ENCODE peak calls at places on chromosomes 13 and 19, in six cellular contexts. V is WTC11, I is left ventricle myocardium inferior, T is cardiac fibroblast, F is psoas muscle, L is stomach. A is an unnamed sample.

GRCh38 chr19:42076375-42076944 is 494 bp downstream of the ZNF574 start:
- DNase-seq in V (peak), I (no peak), T (no peak), F (peak), L (no peak), A (no peak)

GRCh38 chr19:16614941-16615340 is 13.1 kb downstream of the MED26 start:
- DNase-seq in V (no peak), I (no peak), T (no peak), F (no peak), L (no peak), A (peak)

GRCh38 chr13:85431720-85432119 is 367.5 kb downstream of the SLITRK6 start:
- DNase-seq in V (no peak), I (no peak), T (no peak), F (peak), L (no peak), A (no peak)

GRCh38 chr13:40549500-40550094 is 116.8 kb downstream of the FOXO1 start:
- DNase-seq in V (no peak), I (no peak), T (peak), F (peak), L (no peak), A (no peak)

GRCh38 chr13:66951426-66951825 is 278.7 kb downstream of the PCDH9 start:
- DNase-seq in V (no peak), I (no peak), T (no peak), F (no peak), L (no peak), A (no peak)

GRCh38 chr13:73776137-73776785 is 357.9 kb downstream of the KLF12 start:
- DNase-seq in V (no peak), I (no peak), T (no peak), F (no peak), L (no peak), A (no peak)

GRCh38 chr19:48169585-48169973 is 565 bp downstream of the LIG1 start:
- DNase-seq in V (peak), I (peak), T (peak), F (peak), L (peak), A (peak)

GRCh38 chr13:39784347-39784746 is 128.9 kb downstream of the COG6 start:
- DNase-seq in V (no peak), I (no peak), T (peak), F (no peak), L (no peak), A (no peak)

GRCh38 chr13:90352763-90353162 is 994.7 kb upstream of the MIR17HG start:
- DNase-seq in V (no peak), I (no peak), T (no peak), F (no peak), L (no peak), A (no peak)
- TF ChIP-seq CTCF in V (no peak), I (no peak), T (no peak), F (no peak), L (no peak), A (no peak)

DNA sequence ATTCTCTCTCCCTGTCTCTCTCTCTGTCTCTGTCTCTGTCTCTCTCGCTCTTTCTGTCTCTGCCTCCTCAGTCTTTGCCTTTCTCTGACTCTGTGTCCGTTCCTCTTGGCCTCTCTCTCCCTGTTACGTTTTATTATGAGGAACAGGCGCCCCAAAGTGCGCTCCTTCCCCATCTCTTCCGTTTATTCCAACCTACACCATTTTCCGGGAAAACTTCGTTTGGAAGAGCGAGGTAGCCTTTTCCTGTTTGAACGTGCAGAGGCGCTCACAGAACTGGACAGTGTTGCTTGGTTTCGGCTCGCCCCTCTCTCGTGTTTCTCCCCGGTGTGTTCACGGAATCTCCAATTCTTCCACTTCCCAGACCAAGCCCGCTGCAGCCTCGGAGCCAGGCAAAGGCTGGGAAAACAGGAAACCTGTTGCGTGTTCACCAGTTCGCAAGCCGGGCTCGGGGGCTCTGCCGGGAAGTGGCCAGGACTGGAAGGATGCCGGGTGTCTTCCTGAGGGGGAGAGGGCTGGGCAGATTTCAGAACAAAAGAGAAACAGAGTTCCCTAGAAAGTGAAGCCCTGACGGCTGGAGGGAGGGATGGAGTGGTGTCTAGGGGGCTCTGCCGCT is 605 bp downstream of the TMEM255B start:
- DNase-seq in V (no peak), I (no peak), T (peak), F (no peak), L (peak), A (peak)
- TF ChIP-seq CTCF in V (no peak), I (no peak), T (no peak), F (no peak), L (no peak), A (no peak)

GRCh38 chr13:100694722-100695644 is 20.4 kb upstream of the TMTC4 start:
- DNase-seq in V (peak), I (no peak), T (peak), F (no peak), L (peak), A (peak)
- TF ChIP-seq CTCF in V (peak), I (peak), T (peak), F (peak), L (no peak), A (no peak)

DNA sequence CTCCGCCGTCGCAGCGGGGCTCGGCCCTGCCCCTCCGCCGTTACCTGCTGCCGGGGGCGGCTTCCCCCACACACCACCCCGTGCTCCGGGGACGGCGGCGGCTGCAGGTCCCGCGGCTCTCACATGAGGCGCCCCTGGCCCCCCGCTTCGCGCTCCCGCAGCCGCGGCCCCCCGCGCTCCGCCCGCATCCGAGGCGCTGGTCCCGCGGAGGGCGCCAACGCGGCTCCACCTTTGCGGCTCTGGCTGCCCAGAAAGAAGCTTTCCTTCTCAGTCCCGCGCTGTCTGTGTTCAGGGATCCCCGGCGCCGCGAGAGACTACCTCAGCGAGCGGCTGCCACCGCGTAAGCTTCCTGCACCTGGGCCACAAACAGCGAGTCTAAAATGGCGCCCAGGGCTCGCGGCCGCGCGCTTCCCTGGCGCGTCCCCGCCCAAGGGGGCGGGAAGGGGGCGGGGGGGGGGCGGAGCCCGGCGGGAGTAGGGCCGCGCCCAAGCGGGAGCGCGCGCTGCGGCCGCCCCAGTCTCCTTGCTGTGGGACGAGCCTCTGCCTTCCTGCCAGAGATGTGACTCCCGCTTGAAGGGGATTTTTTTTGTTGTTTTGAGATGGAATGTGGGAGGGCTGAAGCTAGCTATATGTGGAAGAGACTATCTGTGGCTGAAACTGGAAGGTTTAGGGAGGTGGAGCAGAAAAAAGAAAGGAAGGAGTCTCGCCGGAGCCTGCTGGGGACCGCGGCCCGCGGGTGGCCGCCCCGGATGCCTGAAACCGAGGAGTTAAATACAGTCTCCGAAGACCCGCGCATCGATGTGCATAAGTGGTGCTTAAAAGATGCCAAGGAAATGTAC is at the start of gene FBXL3:
- DNase-seq in V (peak), I (peak), T (peak), F (peak), L (peak), A (peak)
- TF ChIP-seq CTCF in V (no peak), I (no peak), T (no peak), F (no peak), L (no peak), A (no peak)

GRCh38 chr13:97028441-97029299 is 34.4 kb upstream of the OXGR1 start:
- DNase-seq in V (peak), I (peak), T (peak), F (peak), L (peak), A (peak)

GRCh38 chr13:97026759-97027555 is 32.7 kb upstream of the OXGR1 start:
- DNase-seq in V (no peak), I (no peak), T (peak), F (no peak), L (no peak), A (peak)

DNA sequence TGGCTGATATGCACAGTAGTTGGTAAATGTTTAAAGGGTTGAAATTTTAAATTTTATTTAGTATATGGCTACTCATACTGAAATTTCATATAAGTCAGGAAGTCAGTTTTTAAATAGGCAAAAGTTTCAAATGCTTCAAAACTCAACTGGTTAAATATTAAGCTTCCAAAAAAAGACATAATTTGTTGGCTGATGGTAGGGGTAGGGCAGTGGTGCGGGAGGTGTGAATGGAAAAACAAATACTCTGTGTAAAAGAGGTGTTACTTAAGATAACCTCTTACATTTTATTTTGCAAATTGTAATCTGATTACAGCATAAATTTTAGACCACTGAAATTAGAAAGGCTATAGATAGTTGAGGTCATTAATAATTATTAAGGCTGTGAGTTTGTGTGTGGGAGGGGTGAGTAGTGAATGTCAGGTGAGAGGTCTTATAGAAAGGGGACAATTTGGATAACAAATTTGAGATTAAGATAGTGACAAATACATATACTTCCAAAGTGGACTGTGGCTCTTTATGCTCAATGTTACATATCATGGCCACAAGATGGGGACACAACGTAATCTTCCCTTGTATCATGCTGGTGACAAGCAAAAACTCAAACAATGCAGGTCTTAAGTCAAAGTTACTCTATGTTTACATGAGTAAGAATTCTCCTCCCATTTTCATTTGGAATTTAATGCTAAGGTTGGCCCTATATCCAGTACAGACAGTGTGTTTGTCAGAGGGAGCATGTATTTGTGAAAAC is 36.6 kb upstream of the OXGR1 start:
- DNase-seq in V (no peak), I (no peak), T (peak), F (no peak), L (no peak), A (peak)
- TF ChIP-seq CTCF in V (no peak), I (peak), T (peak), F (no peak), L (no peak), A (peak)

GRCh38 chr13:30856004-30856790 is 49.9 kb upstream of the MEDAG start:
- DNase-seq in V (no peak), I (no peak), T (no peak), F (no peak), L (no peak), A (no peak)

GRCh38 chr13:30859326-30859725 is 46.7 kb upstream of the MEDAG start:
- DNase-seq in V (no peak), I (no peak), T (no peak), F (no peak), L (no peak), A (no peak)

GRCh38 chr13:30855569-30855968 is 50.5 kb upstream of the MEDAG start:
- DNase-seq in V (no peak), I (no peak), T (no peak), F (no peak), L (no peak), A (no peak)

GRCh38 chr13:30857636-30858035 is 48.4 kb upstream of the MEDAG start:
- DNase-seq in V (no peak), I (no peak), T (no peak), F (no peak), L (no peak), A (no peak)

DNA sequence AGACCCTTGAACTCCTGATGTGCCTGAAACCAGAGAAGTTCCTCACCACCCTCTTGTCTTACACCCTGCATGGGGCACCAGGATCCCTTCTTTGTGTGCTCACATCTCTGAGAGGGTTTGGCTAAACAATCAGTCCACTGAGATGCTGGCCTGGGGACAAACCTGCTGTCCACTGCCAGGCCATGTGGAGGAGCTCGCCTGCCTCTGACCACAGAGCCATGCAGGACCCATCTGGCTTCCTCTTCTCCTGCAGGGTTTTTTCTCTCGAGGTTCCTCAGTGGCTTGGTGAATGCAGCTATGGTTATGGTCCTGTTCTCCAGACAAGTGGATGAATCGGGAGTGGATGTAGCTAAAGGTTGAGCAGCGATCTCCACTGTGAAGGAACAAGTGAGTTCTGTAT is 49.1 kb upstream of the MEDAG start:
- DNase-seq in V (no peak), I (no peak), T (no peak), F (no peak), L (no peak), A (no peak)
- TF ChIP-seq CTCF in V (no peak), I (no peak), T (no peak), F (no peak), L (no peak), A (no peak)

DNA sequence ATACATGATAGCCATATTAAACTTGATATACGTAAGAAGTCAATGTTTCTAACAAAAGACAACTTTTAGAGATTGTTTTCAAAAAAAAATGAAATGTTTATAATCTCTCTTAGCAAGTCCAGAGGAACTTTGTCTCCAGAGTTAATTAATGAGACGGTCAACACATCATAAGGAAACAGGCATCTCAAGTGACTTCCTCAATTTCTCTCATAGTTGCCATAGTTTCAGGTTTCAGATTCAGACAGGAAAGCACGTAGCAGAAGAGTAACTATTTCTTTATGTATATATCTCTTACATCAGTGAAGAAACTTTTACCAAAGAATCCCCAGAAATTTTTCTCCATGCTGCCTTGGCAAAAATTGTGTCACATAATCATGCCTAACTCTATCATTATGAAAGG is 159.6 kb upstream of the ATXN8OS start:
- DNase-seq in V (no peak), I (no peak), T (no peak), F (no peak), L (no peak), A (no peak)
- TF ChIP-seq CTCF in V (no peak), I (no peak), T (no peak), F (no peak), L (no peak), A (no peak)

DNA sequence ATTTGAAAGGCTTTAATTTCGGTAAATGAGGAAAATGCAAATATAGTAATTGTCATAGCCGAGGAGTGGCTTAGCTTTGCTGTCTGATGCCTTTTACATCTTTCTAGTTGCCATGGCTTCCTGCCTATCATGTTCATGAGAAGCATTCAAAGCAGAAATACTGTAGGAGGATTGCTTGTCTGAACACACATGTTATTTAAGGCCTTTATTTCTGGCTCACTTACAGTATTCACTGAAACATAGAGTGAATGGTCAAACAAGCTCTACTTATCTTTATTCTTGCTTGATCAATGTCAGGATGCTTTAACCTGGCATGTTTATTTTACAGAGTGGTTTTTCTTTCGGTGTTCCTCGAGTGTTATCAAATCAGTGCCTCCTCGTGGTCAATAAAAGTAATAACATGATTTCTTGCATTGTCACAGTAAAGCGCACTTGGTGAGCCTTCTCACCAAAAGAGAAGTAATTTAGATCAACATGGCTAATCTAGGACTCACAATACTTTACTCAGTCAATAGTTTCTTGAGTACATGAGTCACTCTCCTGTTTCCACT is 73.5 kb upstream of the PCDH17 start:
- DNase-seq in V (no peak), I (no peak), T (no peak), F (no peak), L (no peak), A (no peak)
- TF ChIP-seq CTCF in V (peak), I (no peak), T (no peak), F (no peak), L (no peak), A (peak)